ENCODE peak calls at places on chromosomes 7 and 10, in five cellular contexts. U, F, B, G and S are unnamed samples.

GRCh38 chr7:102860351-102860811 is 52.4 kb upstream of the LRRC17 start:
- DNase-seq in F (no peak), B (no peak), G (no peak), U (no peak), S (no peak)

GRCh38 chr10:43255644-43256431 is 11.0 kb downstream of the RASGEF1A start:
- DNase-seq in B (peak; percentile 36), G (no peak), F (no peak), U (no peak), S (no peak)

GRCh38 chr10:61835069-61835908 is 66.2 kb upstream of the ARID5B start:
- DNase-seq in B (peak; percentile 59), F (no peak), U (no peak), G (no peak), S (peak; percentile 12)

GRCh38 chr7:135602304-135602703 is 44.6 kb downstream of the NUP205 start:
- DNase-seq in B (no peak), F (no peak), G (no peak), U (no peak), S (no peak)

GRCh38 chr7:133770863-133771492 is 356.2 kb upstream of the LRGUK start:
- DNase-seq in G (no peak), U (no peak), B (no peak), F (no peak), S (peak; percentile 18)

GRCh38 chr7:27640914-27641570 is 21.6 kb downstream of the HIBADH start:
- DNase-seq in B (peak; percentile 42), G (no peak), U (no peak), F (peak; percentile 26), S (no peak)

GRCh38 chr7:130144632-130145171 is 60.5 kb downstream of the TMEM209 start:
- DNase-seq in B (no peak), G (no peak), U (no peak), F (no peak), S (no peak)

GRCh38 chr10:113997428-113997827 is 46.2 kb upstream of the ADRB1 start:
- DNase-seq in U (no peak), B (no peak), F (no peak), G (no peak), S (no peak)

GRCh38 chr7:150665075-150665794 is 20.3 kb upstream of the GIMAP2 start:
- DNase-seq in B (no peak), G (no peak), F (no peak), U (no peak), S (no peak)

GRCh38 chr10:130138479-130138866 is 2.3 kb downstream of the GLRX3 start:
- DNase-seq in B (peak; percentile 27), G (no peak), U (no peak), F (no peak), S (peak; percentile 67)

GRCh38 chr10:126854726-126855125 is 50.5 kb upstream of the DOCK1 start:
- DNase-seq in B (no peak), F (no peak), G (no peak), U (no peak), S (no peak)